ENCODE peak calls at places on chromosomes 3 and 15, in seven cellular contexts. H, W, N, P, C, O and I are unnamed samples.

GRCh38 chr3:101675709-101676218 is 1.2 kb downstream of the ZBTB11 start:
- DNase-seq in P (no peak), H (peak; percentile 10), N (no peak), W (no peak), O (no peak), C (no peak), I (peak; percentile 46)

GRCh38 chr3:150611666-150612065 is 8.5 kb downstream of the SELENOT start:
- DNase-seq in O (no peak), C (no peak), P (no peak), N (no peak), H (no peak), W (no peak), I (no peak)

GRCh38 chr15:92853222-92853621 is 46.9 kb upstream of the CHD2 start:
- DNase-seq in H (no peak), N (no peak), C (no peak), O (no peak), P (no peak), W (no peak), I (no peak)

GRCh38 chr3:12395349-12396012 is 88.8 kb upstream of the TSEN2 start:
- DNase-seq in C (no peak), P (peak; percentile 46), H (no peak), N (no peak), W (no peak), O (peak; percentile 36), I (no peak)

GRCh38 chr15:83365370-83365938 is 81.0 kb upstream of the BNC1 start:
- DNase-seq in W (peak; percentile 31), C (no peak), H (peak; percentile 54), N (peak; percentile 64), O (peak; percentile 64), P (no peak), I (peak; percentile 9)

GRCh38 chr3:70308760-70309159 is 3.7 kb downstream of the MDFIC2 start:
- DNase-seq in P (no peak), N (peak; percentile 46), O (peak; percentile 4), H (peak; percentile 23), C (no peak), W (no peak), I (no peak)

GRCh38 chr15:25795061-25795460 is 68.1 kb downstream of the ATP10A start:
- DNase-seq in W (no peak), N (no peak), O (no peak), P (no peak), C (no peak), H (no peak), I (no peak)

GRCh38 chr3:123475786-123476185 is 26.9 kb upstream of the ADCY5 start:
- DNase-seq in N (no peak), P (no peak), C (no peak), O (no peak), W (no peak), H (no peak), I (no peak)

GRCh38 chr3:126452213-126452612 is 23.5 kb downstream of the ZXDC start:
- DNase-seq in N (no peak), W (no peak), P (no peak), H (no peak), C (no peak), O (no peak), I (no peak)

GRCh38 chr3:13495921-13496723 is 16.0 kb downstream of the HDAC11 start:
- DNase-seq in W (peak; percentile 76), O (peak; percentile 66), H (peak; percentile 84), N (peak; percentile 88), P (peak; percentile 71), C (no peak), I (peak; percentile 70)

GRCh38 chr3:23675010-23675409 is 130.7 kb upstream of the UBE2E1 start:
- DNase-seq in P (no peak), N (no peak), C (no peak), O (no peak), H (no peak), W (no peak), I (no peak)

GRCh38 chr3:151434151-151434890 is 26.5 kb downstream of the IGSF10 start:
- DNase-seq in P (no peak), C (no peak), N (no peak), H (no peak), O (peak; percentile 93), W (no peak), I (no peak)

GRCh38 chr15:23687143-23687470 is at the start of gene NDN:
- DNase-seq in H (peak; percentile 68), C (peak; percentile 47), P (no peak), W (peak; percentile 45), N (no peak), O (peak; percentile 63), I (peak; percentile 49)

GRCh38 chr3:144466114-144466513 is 494.5 kb downstream of the DIPK2A start:
- DNase-seq in H (no peak), C (no peak), N (no peak), P (no peak), O (no peak), W (no peak), I (no peak)

GRCh38 chr3:185939721-185940120 is 1.9 kb upstream of the TRA2B start:
- DNase-seq in N (no peak), P (no peak), H (no peak), O (no peak), C (no peak), W (no peak), I (no peak)

GRCh38 chr15:52106641-52107040 is 5.9 kb downstream of the BCL2L10 start:
- DNase-seq in N (no peak), H (no peak), P (no peak), W (no peak), C (no peak), O (no peak), I (no peak)

GRCh38 chr3:35640186-35640584 is 860 bp downstream of the ARPP21 start:
- DNase-seq in N (no peak), H (no peak), C (no peak), P (no peak), W (no peak), O (no peak), I (no peak)

GRCh38 chr3:11569156-11569741 is 74.5 kb downstream of the VGLL4 start:
- DNase-seq in C (no peak), H (no peak), P (no peak), W (no peak), N (no peak), O (no peak), I (no peak)

GRCh38 chr15:62920569-62921502 is 121.7 kb upstream of the TPM1 start:
- DNase-seq in H (no peak), P (no peak), O (peak; percentile 65), W (peak; percentile 56), N (no peak), C (no peak), I (peak; percentile 67)

GRCh38 chr15:53208759-53209158 is 418.6 kb upstream of the ONECUT1 start:
- DNase-seq in O (no peak), C (no peak), W (no peak), N (no peak), P (no peak), H (no peak), I (no peak)

GRCh38 chr3:32340039-32340438 is 51.6 kb upstream of the CMTM7 start:
- DNase-seq in P (peak; percentile 57), N (no peak), O (peak; percentile 47), H (peak; percentile 33), C (peak; percentile 50), W (no peak), I (no peak)

GRCh38 chr15:27574541-27575054 is 524.5 kb downstream of the OCA2 start:
- DNase-seq in O (no peak), H (no peak), N (no peak), P (no peak), C (no peak), W (no peak), I (no peak)

GRCh38 chr3:15989419-15989818 is 185.1 kb upstream of the GALNT15 start:
- DNase-seq in C (no peak), W (no peak), O (no peak), P (no peak), H (no peak), N (no peak), I (no peak)
- TF ChIP-seq CTCF in C (no peak), W (peak; percentile 20), O (peak; percentile 34), P (peak; percentile 33), H (peak; percentile 40), N (no peak), I (no peak)

DNA sequence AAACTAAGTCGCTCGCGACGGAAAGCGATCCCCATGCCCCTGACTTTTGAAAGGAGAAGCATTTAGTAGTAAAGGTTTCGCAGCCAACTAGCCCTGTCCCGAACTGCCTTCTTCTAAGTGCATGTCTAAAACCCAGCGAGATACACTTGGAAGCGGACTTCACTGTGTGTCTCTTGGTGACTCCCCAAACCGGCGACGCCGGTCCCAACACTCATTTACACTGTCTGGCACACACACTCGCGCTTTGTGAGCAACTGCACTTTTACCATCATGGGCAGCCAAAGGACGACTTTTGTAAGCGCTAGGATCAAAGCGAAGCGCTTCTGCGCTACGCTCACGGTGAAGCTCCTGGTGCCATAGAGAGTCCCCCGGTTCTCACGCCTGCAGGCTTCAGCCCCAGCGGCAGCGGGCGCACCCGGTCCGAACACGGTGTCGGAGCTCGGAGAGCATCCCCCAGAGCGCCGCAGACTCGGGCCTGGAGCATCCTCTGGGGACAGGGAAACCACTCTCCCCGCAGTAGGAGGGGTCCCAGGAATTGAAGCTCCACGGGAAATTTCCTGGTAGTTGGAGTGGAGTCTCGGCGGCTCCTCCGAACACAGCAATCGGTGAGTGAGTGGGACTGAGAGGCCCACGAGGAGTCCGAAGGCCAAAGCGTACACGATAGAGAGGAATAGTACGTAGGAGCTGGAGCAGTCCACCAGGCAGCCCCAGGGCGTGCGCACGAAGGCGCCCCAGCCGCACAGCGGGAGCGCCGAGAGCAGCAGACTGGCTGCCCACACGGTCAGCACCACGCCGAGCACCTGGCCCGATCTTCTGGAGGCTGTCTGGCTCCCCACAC is 1.4 kb downstream of the GPR149 start:
- DNase-seq in C (no peak), H (peak; percentile 38), W (no peak), N (peak; percentile 24), O (no peak), P (no peak), I (no peak)
- TF ChIP-seq CTCF in C (no peak), H (no peak), W (no peak), N (no peak), O (no peak), P (no peak), I (no peak)

GRCh38 chr3:45084820-45085816 is 59.0 kb downstream of the CLEC3B start:
- DNase-seq in O (peak; percentile 98), P (no peak), W (no peak), C (no peak), N (no peak), H (no peak), I (no peak)
- TF ChIP-seq CTCF in O (peak; percentile 19), P (no peak), W (no peak), C (no peak), N (no peak), H (no peak), I (no peak)

DNA sequence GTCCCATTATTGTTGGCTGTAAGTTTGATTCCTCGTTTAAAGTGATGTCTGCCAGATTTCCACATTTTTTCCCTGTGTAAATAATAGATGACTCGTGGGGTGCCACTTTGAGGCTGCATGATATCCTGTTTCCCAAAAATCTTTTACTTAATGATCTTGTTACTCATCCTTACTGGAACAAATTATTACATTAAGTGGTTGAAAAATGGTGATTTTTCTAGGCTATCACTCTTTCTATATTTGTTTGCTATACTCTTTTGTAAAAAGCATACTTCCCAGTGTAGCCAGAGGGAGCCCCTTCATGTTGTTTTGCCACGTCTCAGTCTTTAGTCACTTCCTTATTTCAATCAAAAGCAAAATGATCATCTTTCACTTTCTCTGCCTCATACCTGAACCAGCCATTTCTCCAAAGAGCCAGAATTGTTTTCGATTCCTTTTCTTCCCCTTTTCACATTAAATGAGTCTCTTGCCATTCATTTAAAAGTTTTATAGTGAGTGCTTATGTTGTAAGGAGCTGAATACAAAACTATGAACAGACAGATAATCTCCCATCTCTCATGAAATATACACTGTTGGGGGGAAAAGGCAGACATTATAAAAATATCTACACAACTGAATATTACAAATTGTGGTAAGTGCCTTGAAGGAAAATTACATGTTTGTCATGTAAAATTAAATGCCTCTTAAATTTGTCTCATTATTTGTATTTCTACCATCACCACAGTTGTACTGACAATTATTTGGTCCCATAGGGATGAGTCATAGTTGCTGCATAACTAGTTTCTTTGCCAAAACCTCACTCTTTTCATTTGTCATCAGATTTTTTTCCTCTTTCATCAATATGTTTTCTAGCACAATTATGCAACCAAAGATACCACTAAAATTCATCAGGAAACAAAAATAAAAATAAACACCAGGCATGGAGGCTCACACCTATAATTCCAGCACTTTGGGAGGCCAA is 41.5 kb downstream of the ADGRG7 start:
- DNase-seq in H (no peak), C (no peak), O (peak; percentile 69), N (no peak), P (peak; percentile 60), W (no peak), I (no peak)
- TF ChIP-seq CTCF in H (no peak), C (no peak), O (peak; percentile 22), N (no peak), P (peak; percentile 22), W (no peak), I (no peak)